ENCODE peak calls at places on chromosome 14, in ten cellular contexts. D, H, G, W, E, Y, V, R, S and B are unnamed samples.
A peak's percentile ranks its signal among the peaks of the same experiment; 100 is the strongest.

GRCh38 chr14:105866841-105867321 is 340.5 kb downstream of the TMEM121 start:
- DNase-seq in D (no peak), H (no peak), G (no peak), W (no peak), E (no peak), Y (no peak), V (no peak), R (peak; percentile 1), S (no peak), B (no peak)

GRCh38 chr14:100439781-100440180 is 116.6 kb downstream of the SLC25A47 start:
- DNase-seq in D (no peak), H (no peak), G (no peak), W (no peak), E (no peak), Y (no peak), V (no peak), R (no peak), S (no peak), B (peak; percentile 31)

GRCh38 chr14:77603654-77604270 is 12.7 kb downstream of the SPTLC2 start:
- DNase-seq in D (no peak), H (no peak), G (no peak), W (no peak), E (no peak), Y (no peak), V (no peak), R (no peak), S (no peak), B (no peak)

GRCh38 chr14:28701733-28702132 is 64.9 kb upstream of the FOXG1 start:
- DNase-seq in D (no peak), H (no peak), G (no peak), W (no peak), E (no peak), Y (no peak), V (no peak), R (no peak), S (no peak), B (no peak)

GRCh38 chr14:102050625-102051024 is 36.2 kb downstream of the HSP90AA1 start:
- DNase-seq in D (no peak), H (no peak), G (no peak), W (no peak), E (no peak), Y (peak; percentile 32), V (peak; percentile 36), R (no peak), S (peak; percentile 30), B (peak; percentile 90)

GRCh38 chr14:35292770-35293561 is 784 bp downstream of the PSMA6 start:
- DNase-seq in D (no peak), H (no peak), G (no peak), W (no peak), E (no peak), Y (no peak), V (no peak), R (no peak), S (no peak), B (peak; percentile 13)

GRCh38 chr14:99266181-99267178 is 5.5 kb downstream of the BCL11B start:
- DNase-seq in D (peak; percentile 93), H (peak; percentile 87), G (peak; percentile 84), W (peak; percentile 60), E (peak; percentile 17), Y (peak; percentile 52), V (peak; percentile 12), R (peak; percentile 89), S (peak; percentile 48), B (peak; percentile 62)

GRCh38 chr14:58106446-58106845 is 45.6 kb downstream of the ARMH4 start:
- DNase-seq in D (no peak), H (no peak), G (no peak), W (no peak), E (no peak), Y (no peak), V (no peak), R (no peak), S (no peak), B (no peak)

GRCh38 chr14:63323148-63323547 is 4.4 kb upstream of the GPHB5 start:
- DNase-seq in D (no peak), H (no peak), G (no peak), W (no peak), E (no peak), Y (no peak), V (no peak), R (no peak), S (no peak), B (no peak)

GRCh38 chr14:35534130-35534883 is at the start of gene INSM2:
- DNase-seq in D (peak; percentile 28), H (no peak), G (no peak), W (no peak), E (no peak), Y (no peak), V (no peak), R (peak; percentile 38), S (no peak), B (no peak)

GRCh38 chr14:72636094-72636493 is 257.8 kb downstream of the DPF3 start:
- DNase-seq in D (no peak), H (no peak), G (no peak), W (no peak), E (no peak), Y (no peak), V (no peak), R (no peak), S (no peak), B (no peak)

GRCh38 chr14:68548194-68549056 is 244.4 kb downstream of the ZFP36L1 start:
- DNase-seq in D (no peak), H (no peak), G (no peak), W (peak; percentile 67), E (peak; percentile 85), Y (peak; percentile 95), V (peak; percentile 95), R (no peak), S (peak; percentile 97), B (peak; percentile 99)

GRCh38 chr14:99137001-99137700 is 134.8 kb downstream of the BCL11B start:
- DNase-seq in D (no peak), H (no peak), G (no peak), W (no peak), E (no peak), Y (no peak), V (no peak), R (no peak), S (no peak), B (no peak)

GRCh38 chr14:25108959-25109358 is 59.0 kb upstream of the STXBP6 start:
- DNase-seq in D (no peak), H (no peak), G (no peak), W (no peak), E (no peak), Y (no peak), V (no peak), R (no peak), S (no peak), B (peak; percentile 11)

GRCh38 chr14:44912041-44912869 is 49.5 kb downstream of the KLHL28 start:
- DNase-seq in D (no peak), H (no peak), G (no peak), W (no peak), E (no peak), Y (no peak), V (no peak), R (no peak), S (no peak), B (no peak)

GRCh38 chr14:100815478-100816285 is 10.2 kb upstream of the MEG3 start:
- DNase-seq in D (no peak), H (no peak), G (no peak), W (no peak), E (peak; percentile 47), Y (no peak), V (peak; percentile 58), R (no peak), S (no peak), B (peak; percentile 12)

GRCh38 chr14:92516966-92517350 is 3.4 kb downstream of the RIN3 start:
- DNase-seq in D (no peak), H (no peak), G (peak; percentile 30), W (no peak), E (no peak), Y (no peak), V (no peak), R (peak; percentile 42), S (no peak), B (no peak)

GRCh38 chr14:34262511-34262910 is 199.5 kb downstream of the SPTSSA start:
- DNase-seq in D (no peak), H (no peak), G (no peak), W (no peak), E (no peak), Y (no peak), V (no peak), R (no peak), S (no peak), B (no peak)

GRCh38 chr14:89121961-89122675 is 294.9 kb downstream of the FOXN3 start:
- DNase-seq in D (no peak), H (no peak), G (no peak), W (no peak), E (no peak), Y (no peak), V (no peak), R (no peak), S (no peak), B (no peak)

GRCh38 chr14:101223147-101223546 is 319.6 kb upstream of the RTL1 start:
- DNase-seq in D (no peak), H (no peak), G (no peak), W (no peak), E (no peak), Y (no peak), V (no peak), R (no peak), S (no peak), B (no peak)

GRCh38 chr14:66813636-66814035 is 305.7 kb downstream of the GPHN start:
- DNase-seq in D (no peak), H (no peak), G (no peak), W (no peak), E (no peak), Y (no peak), V (no peak), R (no peak), S (no peak), B (no peak)

GRCh38 chr14:38951451-38951850 is 151.6 kb downstream of the SEC23A start:
- DNase-seq in D (no peak), H (no peak), G (no peak), W (no peak), E (peak; percentile 13), Y (peak; percentile 45), V (peak; percentile 38), R (no peak), S (peak; percentile 3), B (peak; percentile 81)

GRCh38 chr14:68616255-68616902 is 176.5 kb downstream of the ZFP36L1 start:
- DNase-seq in D (no peak), H (no peak), G (no peak), W (no peak), E (no peak), Y (no peak), V (no peak), R (no peak), S (peak; percentile 20), B (no peak)

GRCh38 chr14:89108608-89109007 is 284.2 kb downstream of the TTC8 start:
- DNase-seq in D (no peak), H (no peak), G (no peak), W (no peak), E (no peak), Y (no peak), V (no peak), R (no peak), S (no peak), B (no peak)